ENCODE peak calls at places on chromosome 10, in ten cellular contexts. A, N, Y, R, G, H, O, L, U and J are unnamed samples.
A peak's percentile ranks its signal among the peaks of the same experiment; 100 is the strongest.

GRCh38 chr10:102121739-102122372 is 1.7 kb upstream of the LDB1 start:
- DNase-seq in G (no peak), N (no peak), O (no peak), H (no peak), U (peak; percentile 49), R (no peak), L (no peak), Y (no peak), A (peak; percentile 77), J (peak; percentile 23)

GRCh38 chr10:30553018-30553624 is 76.4 kb downstream of the LYZL2 start:
- DNase-seq in G (no peak), U (no peak), Y (no peak), A (no peak), L (no peak), N (no peak), R (no peak), H (no peak), O (no peak), J (no peak)

GRCh38 chr10:1102392-1102791 is 46.2 kb downstream of the WDR37 start:
- DNase-seq in R (no peak), O (no peak), Y (no peak), N (peak; percentile 47), G (no peak), A (no peak), H (no peak), U (no peak), L (no peak), J (no peak)

GRCh38 chr10:1390200-1390599 is 334.0 kb downstream of the WDR37 start:
- DNase-seq in A (no peak), R (no peak), G (no peak), L (no peak), N (no peak), Y (no peak), H (no peak), O (no peak), U (no peak), J (no peak)

GRCh38 chr10:112532053-112532658 is 85.1 kb downstream of the VTI1A start:
- DNase-seq in A (no peak), L (no peak), Y (no peak), O (no peak), U (no peak), R (no peak), G (no peak), H (no peak), N (peak; percentile 29), J (no peak)

GRCh38 chr10:485776-486572 is 203.5 kb downstream of the DIP2C start:
- DNase-seq in N (no peak), L (no peak), U (no peak), R (no peak), G (no peak), H (no peak), A (no peak), Y (peak; percentile 35), O (no peak), J (no peak)

GRCh38 chr10:53209941-53210611 is 437.5 kb upstream of the MBL2 start:
- DNase-seq in L (no peak), U (peak; percentile 9), A (peak; percentile 19), G (no peak), O (no peak), H (no peak), N (no peak), R (no peak), Y (no peak), J (no peak)

GRCh38 chr10:1903982-1904381 is 166.7 kb upstream of the ADARB2 start:
- DNase-seq in L (no peak), N (no peak), R (no peak), G (no peak), U (no peak), A (no peak), H (no peak), Y (no peak), O (no peak), J (no peak)

GRCh38 chr10:88318803-88319202 is 264.3 kb downstream of the RNLS start:
- DNase-seq in N (no peak), H (no peak), A (peak; percentile 7), U (no peak), O (no peak), R (peak; percentile 6), G (no peak), Y (no peak), L (no peak), J (no peak)

GRCh38 chr10:9296206-9296605 is 1241.7 kb downstream of the GATA3 start:
- DNase-seq in Y (peak; percentile 22), R (no peak), H (no peak), G (no peak), U (no peak), A (no peak), N (no peak), L (no peak), O (no peak), J (no peak)

GRCh38 chr10:83078160-83078559 is 1061.1 kb upstream of the GHITM start:
- DNase-seq in Y (no peak), A (peak; percentile 7), U (no peak), R (no peak), H (no peak), N (no peak), O (no peak), G (no peak), L (no peak), J (no peak)

GRCh38 chr10:83666762-83667161 is 472.5 kb upstream of the GHITM start:
- DNase-seq in N (no peak), U (no peak), O (no peak), H (no peak), G (no peak), A (no peak), Y (peak; percentile 10), L (no peak), R (no peak), J (no peak)

GRCh38 chr10:3961082-3961481 is 176.1 kb upstream of the KLF6 start:
- DNase-seq in A (no peak), G (no peak), Y (no peak), H (no peak), L (no peak), R (no peak), N (no peak), O (peak; percentile 19), U (no peak), J (no peak)

GRCh38 chr10:3241128-3242057 is 68.8 kb upstream of the PITRM1 start:
- DNase-seq in L (no peak), R (no peak), H (no peak), G (no peak), Y (no peak), A (no peak), O (no peak), U (no peak), N (no peak), J (no peak)

GRCh38 chr10:95467162-95467599 is 94.0 kb downstream of the SORBS1 start:
- DNase-seq in R (no peak), N (no peak), H (peak; percentile 55), L (no peak), Y (no peak), A (peak; percentile 60), O (no peak), G (peak; percentile 52), U (no peak), J (no peak)

GRCh38 chr10:84118395-84119006 is 20.8 kb upstream of the GHITM start:
- DNase-seq in Y (no peak), O (no peak), H (no peak), G (no peak), R (no peak), U (no peak), N (no peak), L (no peak), A (no peak), J (no peak)

GRCh38 chr10:71696635-71697326 is 22.8 kb downstream of the C10orf105 start:
- DNase-seq in A (peak; percentile 95), U (peak; percentile 58), N (peak; percentile 40), G (peak; percentile 89), R (peak; percentile 76), H (no peak), Y (peak; percentile 72), L (no peak), O (peak; percentile 57), J (no peak)

GRCh38 chr10:117991701-117992100 is 55.0 kb downstream of the RAB11FIP2 start:
- DNase-seq in Y (no peak), R (no peak), N (no peak), H (no peak), U (no peak), L (no peak), O (no peak), G (no peak), A (no peak), J (no peak)

GRCh38 chr10:43689618-43689954 is 40.9 kb upstream of the ZNF32 start:
- DNase-seq in G (peak; percentile 71), U (peak; percentile 89), Y (peak; percentile 50), A (peak; percentile 87), O (no peak), R (peak; percentile 71), H (no peak), N (peak; percentile 37), L (no peak), J (peak; percentile 13)

GRCh38 chr10:107952649-107953589 is 788.4 kb upstream of the SORCS1 start:
- DNase-seq in L (no peak), R (no peak), A (no peak), Y (no peak), G (no peak), H (no peak), N (no peak), O (no peak), U (no peak), J (no peak)

GRCh38 chr10:88531383-88532092 is 51.6 kb downstream of the RNLS start:
- DNase-seq in U (no peak), L (no peak), G (no peak), R (no peak), N (no peak), O (no peak), H (no peak), A (no peak), Y (no peak), J (no peak)

GRCh38 chr10:68231106-68231901 is 609 bp downstream of the ATOH7 start:
- DNase-seq in U (peak; percentile 96), H (peak; percentile 48), R (peak; percentile 92), O (no peak), G (peak; percentile 70), Y (peak; percentile 90), A (peak; percentile 97), L (peak; percentile 61), N (peak; percentile 51), J (peak; percentile 75)

GRCh38 chr10:70584941-70585544 is 17.5 kb downstream of the PRF1 start:
- DNase-seq in N (no peak), G (no peak), R (no peak), U (no peak), H (peak; percentile 53), O (peak; percentile 18), A (peak; percentile 86), Y (no peak), L (no peak), J (no peak)

GRCh38 chr10:130930821-130931220 is 380.7 kb downstream of the TCERG1L start:
- DNase-seq in U (no peak), A (no peak), Y (no peak), R (no peak), H (no peak), L (no peak), G (no peak), N (no peak), O (no peak), J (no peak)

GRCh38 chr10:119302172-119302571 is 94.8 kb downstream of the GRK5 start:
- DNase-seq in U (no peak), L (no peak), G (no peak), R (no peak), H (no peak), Y (no peak), N (no peak), O (no peak), A (no peak), J (no peak)

GRCh38 chr10:46273506-46274477 is 13.0 kb upstream of the ANTXRL start:
- DNase-seq in H (no peak), R (no peak), G (no peak), O (no peak), A (no peak), U (no peak), L (no peak), N (no peak), Y (no peak), J (no peak)

GRCh38 chr10:44046605-44047004 is 338.3 kb downstream of the CXCL12 start:
- DNase-seq in H (no peak), A (no peak), O (no peak), Y (peak; percentile 55), L (no peak), U (no peak), N (no peak), G (no peak), R (no peak), J (peak; percentile 37)

GRCh38 chr10:119726291-119727261 is 726 bp downstream of the INPP5F start:
- DNase-seq in H (peak; percentile 49), L (no peak), U (no peak), A (peak; percentile 92), N (no peak), R (no peak), Y (no peak), O (no peak), G (peak; percentile 72), J (no peak)